ENCODE peak calls at places on chromosomes 7 and 10, in six cellular contexts. Y is cardiac muscle cell; H is stomach; T is CD4-positive, CD25-positive, alpha-beta regulatory T cell; J is AG04450; E is coronary artery. B is an unnamed sample.

GRCh38 chr7:159099711-159100231 is 44.9 kb downstream of the VIPR2 start:
- DNase-seq in J (no peak), E (peak), Y (no peak), H (peak), T (no peak), B (no peak)

GRCh38 chr7:137932881-137933269 is 69.0 kb downstream of the CREB3L2 start:
- DNase-seq in J (no peak), H (no peak), E (no peak), Y (peak), T (no peak), B (no peak)

GRCh38 chr7:104973909-104974415 is 40.0 kb upstream of the KMT2E start:
- DNase-seq in Y (peak), H (no peak), E (no peak), J (no peak), T (no peak), B (no peak)

GRCh38 chr7:117656806-117657205 is 177.0 kb downstream of the CFTR start:
- DNase-seq in H (no peak), E (no peak), J (no peak), T (no peak), Y (no peak), B (no peak)

GRCh38 chr10:80110986-80111385 is 21.5 kb upstream of the PLAC9 start:
- DNase-seq in J (no peak), E (no peak), Y (peak), H (no peak), T (no peak), B (no peak)

GRCh38 chr10:68269562-68269961 is 37.6 kb upstream of the ATOH7 start:
- DNase-seq in J (no peak), E (no peak), T (no peak), Y (no peak), H (no peak), B (no peak)

GRCh38 chr7:105013818-105014724 is at the start of gene KMT2E:
- DNase-seq in J (peak), Y (peak), H (peak), E (peak), T (peak), B (peak)

GRCh38 chr7:145411066-145411465 is 575.2 kb upstream of the TPK1 start:
- DNase-seq in E (no peak), T (no peak), J (no peak), Y (no peak), H (no peak), B (no peak)

GRCh38 chr7:573496-574295 is 54.0 kb upstream of the PDGFA start:
- DNase-seq in J (no peak), H (no peak), E (no peak), T (no peak), Y (no peak), B (peak)

GRCh38 chr10:121595806-121596667 is 2.2 kb downstream of the FGFR2 start:
- DNase-seq in T (no peak), E (no peak), H (no peak), Y (no peak), J (no peak), B (peak)

GRCh38 chr7:137667633-137668387 is 179.0 kb downstream of the DGKI start:
- DNase-seq in Y (peak), T (no peak), H (no peak), E (no peak), J (peak), B (no peak)

GRCh38 chr7:1953199-1954190 is 279.2 kb downstream of the MAD1L1 start:
- DNase-seq in Y (no peak), T (no peak), H (no peak), J (no peak), E (no peak), B (no peak)

GRCh38 chr7:23691320-23691719 is 11.3 kb downstream of the FAM221A start:
- DNase-seq in E (no peak), T (no peak), H (no peak), Y (no peak), J (no peak), B (no peak)

GRCh38 chr7:105389090-105389650 is 449 bp upstream of the SRPK2 start:
- DNase-seq in H (peak), E (peak), J (no peak), Y (peak), T (peak), B (no peak)

GRCh38 chr7:38840736-38841460 is 68.1 kb downstream of the VPS41 start:
- DNase-seq in Y (peak), E (no peak), T (no peak), J (peak), H (no peak), B (no peak)

GRCh38 chr7:140521426-140521825 is 42.1 kb upstream of the MKRN1 start:
- DNase-seq in J (no peak), T (no peak), H (no peak), E (no peak), Y (no peak), B (no peak)

GRCh38 chr7:95687759-95688343 is 84.5 kb upstream of the DYNC1I1 start:
- DNase-seq in T (no peak), J (no peak), Y (peak), E (no peak), H (no peak), B (peak)

GRCh38 chr7:95691464-95691863 is 80.9 kb upstream of the DYNC1I1 start:
- DNase-seq in Y (no peak), J (no peak), H (no peak), T (no peak), E (no peak), B (no peak)

GRCh38 chr7:95690367-95690947 is 81.9 kb upstream of the DYNC1I1 start:
- DNase-seq in H (no peak), Y (peak), T (no peak), J (peak), E (no peak), B (no peak)

GRCh38 chr7:95686109-95686508 is 86.2 kb upstream of the DYNC1I1 start:
- DNase-seq in E (no peak), H (peak), Y (peak), T (no peak), J (peak), B (peak)

GRCh38 chr7:95688931-95689453 is 83.4 kb upstream of the DYNC1I1 start:
- DNase-seq in T (no peak), H (no peak), Y (no peak), E (no peak), J (no peak), B (no peak)
- H3K27ac ChIP-seq in T (no peak), H (no peak), Y (no peak), E (no peak), J (no peak), B (peak)

DNA sequence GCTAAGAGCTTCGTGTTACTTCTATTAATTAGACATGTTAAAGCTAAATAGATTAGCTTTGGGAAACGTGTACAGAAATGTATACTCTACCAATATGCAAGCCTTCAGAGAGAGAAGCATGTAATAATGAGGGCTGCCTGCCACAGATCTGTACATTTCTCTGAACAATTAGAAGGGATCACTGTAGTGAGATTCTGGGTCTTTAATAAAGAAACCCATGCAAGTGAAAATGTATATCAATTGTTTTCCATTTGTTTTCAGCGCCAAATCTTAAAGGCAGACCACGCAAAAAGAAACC is 149.1 kb downstream of the ARID5B start:
- DNase-seq in H (no peak), E (no peak), T (no peak), J (no peak), Y (no peak), B (no peak)
- H3K27ac ChIP-seq in H (peak), E (peak), T (peak), J (peak), Y (no peak), B (peak)

DNA sequence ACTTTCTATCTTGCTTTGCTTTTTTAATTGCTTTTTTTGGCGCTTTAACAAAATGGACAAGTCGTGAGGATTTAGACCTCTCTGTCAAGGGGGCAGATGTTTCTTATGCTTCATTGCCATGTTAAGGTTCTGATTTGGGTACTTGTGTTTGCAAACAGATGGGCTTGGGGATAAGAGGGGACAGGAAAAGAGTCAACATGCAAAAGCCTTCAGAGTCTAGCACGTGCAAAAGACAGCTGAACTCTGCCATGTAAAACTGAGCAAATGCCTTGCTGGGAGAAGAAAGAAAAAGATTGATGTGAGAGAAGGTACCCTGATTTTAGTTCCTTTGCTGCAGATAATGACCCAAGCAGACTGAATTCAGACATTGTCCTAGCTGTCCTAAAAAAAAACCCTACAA is 173.1 kb downstream of the KIAA1217 start:
- DNase-seq in Y (no peak), J (no peak), H (no peak), T (no peak), E (no peak), B (no peak)
- H3K27ac ChIP-seq in Y (no peak), J (no peak), H (no peak), T (no peak), E (no peak), B (no peak)

GRCh38 chr10:6346621-6347020 is 143.9 kb downstream of the PFKFB3 start:
- DNase-seq in Y (no peak), E (no peak), H (no peak), T (no peak), J (no peak), B (no peak)
- H3K27ac ChIP-seq in Y (no peak), E (no peak), H (no peak), T (peak), J (no peak), B (no peak)

DNA sequence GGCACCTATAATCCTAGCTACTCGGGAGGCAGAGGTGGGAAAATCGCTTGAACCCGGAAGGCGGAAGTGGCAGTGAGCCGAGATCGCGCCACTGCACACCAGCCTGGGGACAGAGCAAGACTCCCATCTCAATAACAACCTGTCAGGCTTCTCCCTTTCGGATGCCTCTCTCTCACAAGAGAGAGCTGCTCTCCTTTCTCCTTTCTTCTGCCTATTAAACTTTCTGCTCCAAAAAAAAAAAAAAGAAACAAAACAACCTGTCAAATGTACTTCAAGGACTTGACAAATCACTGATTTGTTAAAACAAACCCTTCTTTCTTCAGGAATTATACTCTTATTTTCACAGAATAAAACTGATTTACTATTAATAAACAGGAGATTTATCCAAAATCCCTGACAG is 3.6 kb downstream of the PSAP start:
- DNase-seq in J (no peak), T (no peak), Y (no peak), H (no peak), E (no peak), B (no peak)
- H3K27ac ChIP-seq in J (no peak), T (no peak), Y (no peak), H (peak), E (no peak), B (no peak)

DNA sequence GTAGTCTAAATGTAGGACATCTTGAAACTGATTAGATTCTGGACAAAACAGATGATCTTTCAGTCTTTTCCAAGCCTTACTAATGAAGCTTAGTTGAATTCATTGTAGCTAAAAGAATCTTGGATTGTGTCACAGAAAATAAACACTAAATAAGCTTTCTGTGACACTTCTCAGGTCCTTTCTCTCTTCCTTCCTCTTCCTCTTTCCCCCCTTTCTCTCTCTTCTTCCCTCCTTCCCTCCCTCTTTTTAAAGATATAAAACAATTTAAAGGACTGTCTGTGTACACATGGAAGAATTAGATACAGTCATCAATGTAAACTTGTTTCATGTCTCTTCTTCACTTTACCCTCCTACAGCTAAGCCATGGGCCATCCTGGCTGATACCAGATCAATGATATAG is 5.3 kb upstream of the COMMD3 start:
- DNase-seq in E (no peak), H (no peak), Y (no peak), T (no peak), J (no peak), B (no peak)
- H3K27ac ChIP-seq in E (no peak), H (no peak), Y (no peak), T (no peak), J (no peak), B (no peak)